ENCODE peak calls at places on chromosomes 12 and 14, in five cellular contexts. R, Q, T, V and B are unnamed samples.

GRCh38 chr12:90323217-90323616 is 614.6 kb upstream of the ATP2B1 start:
- DNase-seq in R (no peak), Q (no peak), T (no peak), V (no peak), B (no peak)

GRCh38 chr12:97375310-97375709 is 87.3 kb upstream of the RMST start:
- DNase-seq in R (no peak), Q (no peak), T (no peak), V (no peak), B (no peak)

GRCh38 chr14:105145381-105146180 is 23.0 kb downstream of the JAG2 start:
- DNase-seq in R (no peak), Q (no peak), T (peak), V (no peak), B (no peak)

GRCh38 chr14:35819591-35820540 is 6.3 kb upstream of the BRMS1L start:
- DNase-seq in R (no peak), Q (no peak), T (no peak), V (no peak), B (no peak)

GRCh38 chr12:122862872-122863701 is 27.8 kb downstream of the HIP1R start:
- DNase-seq in R (no peak), Q (no peak), T (peak), V (no peak), B (no peak)

GRCh38 chr12:113130457-113131135 is 5.0 kb downstream of the RASAL1 start:
- DNase-seq in R (no peak), Q (peak), T (no peak), V (no peak), B (no peak)

GRCh38 chr12:107325075-107325474 is 231.7 kb upstream of the CRY1 start:
- DNase-seq in R (no peak), Q (no peak), T (no peak), V (no peak), B (no peak)

GRCh38 chr12:109489955-109490565 is 12.6 kb downstream of the UBE3B start:
- DNase-seq in R (no peak), Q (no peak), T (no peak), V (no peak), B (no peak)

GRCh38 chr12:93094988-93095737 is 166.1 kb upstream of the EEA1 start:
- DNase-seq in R (no peak), Q (peak), T (no peak), V (no peak), B (no peak)

GRCh38 chr12:26648584-26648983 is 184.4 kb downstream of the ITPR2 start:
- DNase-seq in R (peak), Q (no peak), T (no peak), V (no peak), B (no peak)

GRCh38 chr14:100428727-100429126 is 105.6 kb downstream of the SLC25A47 start:
- DNase-seq in R (peak), Q (no peak), T (no peak), V (no peak), B (no peak)

GRCh38 chr12:18747960-18748359 is 10.0 kb downstream of the CAPZA3 start:
- DNase-seq in R (peak), Q (no peak), T (no peak), V (no peak), B (no peak)

GRCh38 chr12:5626146-5626545 is 194.2 kb downstream of the NTF3 start:
- DNase-seq in R (no peak), Q (no peak), T (no peak), V (no peak), B (no peak)

GRCh38 chr12:84572186-84572585 is 340.4 kb downstream of the SLC6A15 start:
- DNase-seq in R (no peak), Q (no peak), T (no peak), V (no peak), B (no peak)

GRCh38 chr14:91750634-91751198 is 18.8 kb upstream of the CATSPERB start:
- DNase-seq in R (no peak), Q (no peak), T (no peak), V (no peak), B (no peak)

GRCh38 chr12:105445261-105446015 is 114.9 kb downstream of the C12orf75 start:
- DNase-seq in R (peak), Q (no peak), T (no peak), V (no peak), B (no peak)

GRCh38 chr14:103107941-103108748 is 13.6 kb downstream of the EXOC3L4 start:
- DNase-seq in R (no peak), Q (no peak), T (no peak), V (no peak), B (no peak)

GRCh38 chr14:75531660-75532317 is 9.5 kb downstream of the BATF start:
- DNase-seq in R (no peak), Q (no peak), T (no peak), V (no peak), B (no peak)

GRCh38 chr12:101608301-101609133 is 13.7 kb downstream of the MYBPC1 start:
- DNase-seq in R (no peak), Q (no peak), T (no peak), V (no peak), B (no peak)

GRCh38 chr14:48035836-48036235 is 360.4 kb upstream of the MDGA2 start:
- DNase-seq in R (no peak), Q (no peak), T (no peak), V (no peak), B (no peak)

GRCh38 chr14:91321131-91321530 is 76.6 kb upstream of the GPR68 start:
- DNase-seq in R (no peak), Q (no peak), T (no peak), V (no peak), B (no peak)

GRCh38 chr12:111887916-111888745 is 46.1 kb downstream of the MAPKAPK5 start:
- DNase-seq in R (no peak), Q (no peak), T (no peak), V (no peak), B (no peak)

GRCh38 chr12:91104812-91105466 is 6.4 kb downstream of the LUM start:
- DNase-seq in R (no peak), Q (no peak), T (no peak), V (no peak), B (no peak)

GRCh38 chr14:21343035-21343794 is 40.6 kb downstream of the SUPT16H start:
- DNase-seq in R (no peak), Q (no peak), T (no peak), V (no peak), B (no peak)

GRCh38 chr12:40587416-40587815 is 104.8 kb upstream of the CNTN1 start:
- DNase-seq in R (no peak), Q (no peak), T (no peak), V (no peak), B (no peak)

GRCh38 chr14:55212611-55213010 is 21.2 kb upstream of the DLGAP5 start:
- DNase-seq in R (no peak), Q (no peak), T (no peak), V (no peak), B (no peak)

GRCh38 chr12:113844495-113845175 is 121.5 kb downstream of the RBM19 start:
- DNase-seq in R (peak), Q (no peak), T (no peak), V (no peak), B (no peak)

GRCh38 chr14:44027397-44027796 is 479.7 kb downstream of the FSCB start:
- DNase-seq in R (no peak), Q (no peak), T (no peak), V (no peak), B (no peak)

GRCh38 chr14:20436363-20436755 is 393 bp upstream of the KLHL33 start:
- DNase-seq in R (peak), Q (no peak), T (no peak), V (no peak), B (no peak)

GRCh38 chr14:50383618-50384225 is 13.0 kb downstream of the CDKL1 start:
- DNase-seq in R (no peak), Q (no peak), T (no peak), V (no peak), B (no peak)

GRCh38 chr12:116392061-116392460 is 114.6 kb upstream of the MED13L start:
- DNase-seq in R (no peak), Q (no peak), T (no peak), V (no peak), B (no peak)

GRCh38 chr14:60008042-60008441 is 83.7 kb upstream of the PCNX4 start:
- DNase-seq in R (no peak), Q (no peak), T (no peak), V (no peak), B (no peak)

GRCh38 chr12:2325501-2325900 is 272.7 kb downstream of the CACNA1C start:
- DNase-seq in R (no peak), Q (no peak), T (no peak), V (no peak), B (no peak)
- H3K27ac ChIP-seq in R (no peak), Q (no peak), T (no peak), V (no peak), B (no peak)

GRCh38 chr14:68973639-68974038 is 5.5 kb downstream of the ACTN1 start:
- DNase-seq in R (no peak), Q (no peak), T (no peak), V (no peak), B (no peak)
- H3K27ac ChIP-seq in R (peak), Q (no peak), T (no peak), V (no peak), B (peak)

GRCh38 chr14:34018125-34018524 is 67.3 kb upstream of the EGLN3 start:
- DNase-seq in R (no peak), Q (no peak), T (no peak), V (no peak), B (no peak)
- H3K27ac ChIP-seq in R (no peak), Q (peak), T (no peak), V (peak), B (peak)

DNA sequence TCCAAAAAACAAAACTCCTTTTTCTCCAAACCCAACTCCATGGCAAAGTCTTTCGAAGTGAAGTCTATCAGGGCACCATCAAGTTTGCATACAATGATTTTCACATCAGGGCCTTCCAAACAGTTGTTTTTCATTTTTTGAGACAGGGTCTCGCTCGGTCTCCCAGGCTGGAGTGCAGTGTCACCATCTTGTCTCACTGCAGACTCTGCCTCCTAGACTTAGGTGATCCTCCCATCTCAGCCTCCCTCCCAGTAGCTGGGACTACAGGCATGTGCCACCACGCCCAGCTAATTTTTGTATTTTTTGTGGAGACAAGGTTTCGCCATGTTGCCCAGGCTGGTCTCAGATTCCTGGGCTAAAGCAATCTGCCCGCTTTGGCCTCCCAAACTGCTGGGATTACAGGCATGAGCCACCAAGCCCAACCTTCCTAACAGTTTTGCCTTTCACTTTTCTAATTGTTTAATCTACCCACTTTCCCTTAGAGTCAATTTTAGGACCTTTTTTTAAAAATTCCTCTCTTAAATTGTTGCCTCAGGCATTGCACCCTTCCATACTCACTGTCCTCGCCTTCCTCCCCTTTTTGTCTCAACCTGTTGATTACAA is 11.6 kb downstream of the ZFHX2 start:
- DNase-seq in R (no peak), Q (no peak), T (peak), V (no peak), B (no peak)
- H3K27ac ChIP-seq in R (no peak), Q (no peak), T (no peak), V (no peak), B (no peak)